ENCODE peak calls at places on chromosomes 4 and X, in four cellular contexts. One of them, this sample, is unnamed.

GRCh38 chr4:96558466-96558865 is 718.6 kb downstream of the PDHA2 start:
- DNase-seq in HepG2: no peak
- DNase-seq in GM12878: no peak
- DNase-seq in K562: no peak
- DNase-seq in this sample: no peak

GRCh38 chrX:104641176-104641575 is 75.2 kb downstream of the IL1RAPL2 start:
- DNase-seq in HepG2: no peak
- DNase-seq in GM12878: no peak
- DNase-seq in K562: no peak
- DNase-seq in this sample: no peak

GRCh38 chr4:1137850-1138249 is 24.5 kb upstream of the RNF212 start:
- DNase-seq in HepG2: no peak
- DNase-seq in GM12878: no peak
- DNase-seq in K562: no peak
- DNase-seq in this sample: no peak

GRCh38 chr4:32662803-32663202 is 1942.6 kb downstream of the PCDH7 start:
- DNase-seq in HepG2: no peak
- DNase-seq in GM12878: no peak
- DNase-seq in K562: no peak
- DNase-seq in this sample: no peak

GRCh38 chrX:74343970-74344622 is 40.1 kb downstream of the ZCCHC13 start:
- DNase-seq in HepG2: peak
- DNase-seq in GM12878: peak
- DNase-seq in K562: peak
- DNase-seq in this sample: peak

GRCh38 chrX:107731831-107732502 is 43.6 kb downstream of the TSC22D3 start:
- DNase-seq in HepG2: no peak
- DNase-seq in GM12878: no peak
- DNase-seq in K562: peak
- DNase-seq in this sample: peak

GRCh38 chrX:45134775-45135174 is 65.9 kb downstream of the DIPK2B start:
- DNase-seq in HepG2: peak
- DNase-seq in GM12878: no peak
- DNase-seq in K562: no peak
- DNase-seq in this sample: no peak

GRCh38 chrX:110321670-110322069 is 3.8 kb upstream of the AMMECR1 start:
- DNase-seq in HepG2: no peak
- DNase-seq in GM12878: no peak
- DNase-seq in K562: no peak
- DNase-seq in this sample: no peak

GRCh38 chr4:164596927-164597326 is 157.0 kb upstream of the SMIM31 start:
- DNase-seq in HepG2: no peak
- DNase-seq in GM12878: no peak
- DNase-seq in K562: no peak
- DNase-seq in this sample: no peak

GRCh38 chr4:26179316-26179760 is 141.5 kb upstream of the RBPJ start:
- DNase-seq in HepG2: no peak
- DNase-seq in GM12878: peak
- DNase-seq in K562: no peak
- DNase-seq in this sample: no peak

GRCh38 chrX:41435708-41436107 is 11.4 kb upstream of the NYX start:
- DNase-seq in HepG2: no peak
- DNase-seq in GM12878: no peak
- DNase-seq in K562: no peak
- DNase-seq in this sample: no peak
- TF ChIP-seq POLR2AphosphoS2 in HepG2: no peak
- TF ChIP-seq POLR2AphosphoS2 in GM12878: no peak
- TF ChIP-seq POLR2AphosphoS2 in K562: no peak
- TF ChIP-seq POLR2AphosphoS2 in this sample: no peak

DNA sequence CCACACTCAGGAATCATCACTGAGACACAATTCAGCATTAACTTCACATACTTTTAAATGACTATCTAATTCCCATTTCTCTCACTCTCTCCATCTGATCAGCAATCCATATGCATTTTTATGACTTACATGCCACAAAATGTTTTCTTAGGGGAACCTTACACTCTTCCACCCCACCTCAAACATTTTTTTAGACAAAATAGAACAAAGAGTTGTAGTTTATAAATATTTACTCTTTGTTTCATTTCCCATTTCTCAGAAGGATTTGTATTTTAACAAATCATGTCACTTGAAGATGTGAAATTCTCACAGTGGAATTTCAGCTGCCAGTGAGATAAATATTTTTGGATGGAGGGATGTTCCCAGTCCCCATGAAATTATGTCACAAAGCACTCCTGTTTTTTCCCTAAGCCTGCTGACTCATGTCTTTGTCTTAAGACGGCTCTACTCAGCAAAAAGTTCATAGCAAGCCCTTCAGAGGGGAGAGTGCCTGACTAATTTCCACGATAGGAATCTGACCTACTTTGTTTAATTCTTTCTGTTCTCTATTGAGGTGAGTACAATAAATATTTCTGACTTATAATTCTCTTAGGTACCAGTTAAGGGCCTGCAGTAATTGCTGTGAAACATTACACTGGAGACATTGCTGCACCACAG is 257.7 kb downstream of the THOC2 start:
- DNase-seq in HepG2: no peak
- DNase-seq in GM12878: no peak
- DNase-seq in K562: no peak
- DNase-seq in this sample: peak
- TF ChIP-seq KDM1A in HepG2: no peak
- TF ChIP-seq KDM1A in GM12878: no peak
- TF ChIP-seq KDM1A in K562: no peak
- TF ChIP-seq KDM1A in this sample: no peak

DNA sequence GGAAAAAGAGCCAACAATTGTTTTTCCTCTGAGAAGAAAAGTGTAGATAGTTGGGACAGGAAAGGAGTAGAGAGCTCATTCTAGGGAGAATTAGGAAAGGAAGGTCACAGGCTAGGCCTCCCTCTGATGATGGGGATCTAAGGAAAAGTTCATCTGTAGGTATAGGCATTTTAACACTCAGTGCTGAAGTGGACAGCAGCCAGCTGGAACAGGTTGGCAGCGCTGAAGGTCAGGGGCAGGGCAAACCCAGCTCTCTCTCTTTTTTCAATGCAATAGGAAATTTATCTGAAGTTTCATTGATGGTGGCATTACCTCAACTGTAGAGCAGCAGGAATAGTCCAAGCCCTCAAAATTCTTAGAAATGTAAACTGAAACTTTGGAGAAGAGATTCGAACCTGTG is 98.5 kb upstream of the ETNPPL start:
- DNase-seq in HepG2: no peak
- DNase-seq in GM12878: no peak
- DNase-seq in K562: peak
- DNase-seq in this sample: no peak
- TF ChIP-seq POLR2AphosphoS2 in HepG2: no peak
- TF ChIP-seq POLR2AphosphoS2 in GM12878: no peak
- TF ChIP-seq POLR2AphosphoS2 in K562: no peak
- TF ChIP-seq POLR2AphosphoS2 in this sample: no peak

GRCh38 chrX:139287155-139287924 is 243.2 kb upstream of the F9 start:
- DNase-seq in HepG2: peak
- DNase-seq in GM12878: no peak
- DNase-seq in K562: no peak
- DNase-seq in this sample: no peak
- TF ChIP-seq KDM1A in HepG2: no peak
- TF ChIP-seq KDM1A in GM12878: no peak
- TF ChIP-seq KDM1A in K562: no peak
- TF ChIP-seq KDM1A in this sample: no peak

DNA sequence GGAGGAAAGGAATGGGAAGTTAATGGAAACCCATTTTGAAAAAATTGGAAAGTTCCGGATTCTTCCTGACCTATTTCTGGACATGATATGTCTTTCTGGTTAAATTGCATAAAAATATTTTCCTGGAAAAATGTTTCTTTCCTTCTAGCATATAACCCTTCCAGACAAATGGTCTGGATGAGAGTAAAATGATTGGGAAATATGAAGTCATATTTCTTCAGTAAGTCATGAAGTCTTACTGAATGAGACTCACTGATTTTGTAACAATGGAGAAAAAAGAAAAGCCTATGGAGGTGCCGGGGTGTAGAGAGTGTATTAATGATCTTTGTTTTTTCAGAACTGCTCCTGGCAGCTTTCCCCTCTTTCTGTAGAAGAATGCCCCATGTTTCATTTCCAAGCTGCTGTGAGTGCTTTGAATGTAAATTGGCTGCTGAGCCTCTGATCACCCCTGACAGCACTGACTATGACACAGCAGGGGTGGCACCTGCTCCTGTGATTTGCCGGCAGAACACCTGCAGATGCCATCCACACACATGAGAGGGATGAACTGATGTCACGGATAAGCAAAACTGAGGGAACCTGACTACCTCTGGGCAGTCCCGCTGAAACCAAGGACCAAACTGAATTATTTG is 19.7 kb upstream of the ZNF41 start:
- DNase-seq in HepG2: no peak
- DNase-seq in GM12878: no peak
- DNase-seq in K562: no peak
- DNase-seq in this sample: no peak
- TF ChIP-seq POLR2AphosphoS2 in HepG2: no peak
- TF ChIP-seq POLR2AphosphoS2 in GM12878: no peak
- TF ChIP-seq POLR2AphosphoS2 in K562: no peak
- TF ChIP-seq POLR2AphosphoS2 in this sample: no peak

GRCh38 chr4:16229604-16230003 is 3.3 kb upstream of the TAPT1 start:
- DNase-seq in HepG2: no peak
- DNase-seq in GM12878: no peak
- DNase-seq in K562: no peak
- DNase-seq in this sample: no peak
- TF ChIP-seq KDM1A in HepG2: no peak
- TF ChIP-seq KDM1A in GM12878: no peak
- TF ChIP-seq KDM1A in K562: no peak
- TF ChIP-seq KDM1A in this sample: no peak

GRCh38 chr4:5732158-5732557 is 21.2 kb downstream of the EVC start:
- DNase-seq in HepG2: no peak
- DNase-seq in GM12878: no peak
- DNase-seq in K562: no peak
- DNase-seq in this sample: no peak

GRCh38 chr4:5735463-5735862 is 24.5 kb downstream of the EVC start:
- DNase-seq in HepG2: no peak
- DNase-seq in GM12878: no peak
- DNase-seq in K562: no peak
- DNase-seq in this sample: no peak

GRCh38 chr4:5738061-5738460 is 27.1 kb downstream of the EVC start:
- DNase-seq in HepG2: no peak
- DNase-seq in GM12878: no peak
- DNase-seq in K562: no peak
- DNase-seq in this sample: no peak

GRCh38 chr4:5730993-5731975 is 20.3 kb downstream of the EVC start:
- DNase-seq in HepG2: no peak
- DNase-seq in GM12878: no peak
- DNase-seq in K562: no peak
- DNase-seq in this sample: no peak

DNA sequence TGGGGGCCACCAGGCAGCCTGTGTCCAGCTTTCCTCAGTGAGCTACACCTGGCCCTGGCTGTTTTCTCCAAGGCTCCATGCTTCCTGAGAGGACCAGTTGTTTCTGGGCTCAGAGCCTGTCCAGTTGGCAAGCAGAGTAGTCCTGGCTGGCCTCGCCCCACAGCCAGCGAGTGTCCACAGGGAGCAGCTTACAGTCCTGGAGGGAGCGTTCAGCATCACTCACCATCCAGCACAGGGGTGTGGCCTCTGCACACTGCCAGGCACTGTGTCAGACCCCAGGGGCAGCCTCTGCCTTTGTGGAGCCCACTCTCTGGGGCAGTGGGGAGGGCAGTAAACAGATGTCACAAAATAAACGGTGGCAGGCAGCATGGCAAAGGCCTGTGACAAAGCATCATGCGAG is 23.8 kb downstream of the EVC start:
- DNase-seq in HepG2: no peak
- DNase-seq in GM12878: no peak
- DNase-seq in K562: no peak
- DNase-seq in this sample: no peak
- TF ChIP-seq POLR2AphosphoS2 in HepG2: no peak
- TF ChIP-seq POLR2AphosphoS2 in GM12878: no peak
- TF ChIP-seq POLR2AphosphoS2 in K562: no peak
- TF ChIP-seq POLR2AphosphoS2 in this sample: no peak

This sample was measured in A549.